ENCODE peak calls at places on chromosomes 13 and 19, in five cellular contexts. R is T-helper 1 cell; V is left kidney; L is NCI-H2081; M is stimulated activated CD8-positive, alpha-beta memory T cell treated with anti-CD3 and anti-CD28 coated beads, Interleukin-7, amount 100 ng/mL, for 24 hours. P is an unnamed sample.

GRCh38 chr19:13778847-13779246 is 4.6 kb downstream of the C19orf53 start:
- DNase-seq in R (no peak), V (no peak), L (no peak), M (no peak), P (no peak)

GRCh38 chr19:15487038-15487437 is 7.7 kb upstream of the PGLYRP2 start:
- DNase-seq in R (no peak), V (no peak), L (no peak), M (no peak), P (no peak)

GRCh38 chr13:73708393-73708985 is 425.7 kb downstream of the KLF12 start:
- DNase-seq in R (peak), V (peak), L (peak), M (no peak), P (peak)

GRCh38 chr19:34217952-34218817 is 36.2 kb upstream of the GARRE1 start:
- DNase-seq in R (peak), V (peak), L (peak), M (no peak), P (peak)

GRCh38 chr19:15812059-15812722 is 3.3 kb downstream of the OR10H1 start:
- DNase-seq in R (peak), V (no peak), L (no peak), M (no peak), P (peak)

GRCh38 chr19:3186377-3186688 is 603 bp downstream of the NCLN start:
- DNase-seq in R (no peak), V (peak), L (no peak), M (no peak), P (no peak)

GRCh38 chr13:31145417-31145816 is 16.3 kb downstream of the HSPH1 start:
- DNase-seq in R (no peak), V (no peak), L (no peak), M (no peak), P (no peak)

GRCh38 chr19:6021878-6022569 is 44.1 kb upstream of the RANBP3 start:
- DNase-seq in R (peak), V (peak), L (peak), M (peak), P (peak)

GRCh38 chr19:8335343-8336071 is 7.6 kb downstream of the KANK3 start:
- DNase-seq in R (no peak), V (no peak), L (no peak), M (no peak), P (peak)

GRCh38 chr13:33347866-33348265 is 62.3 kb upstream of the STARD13 start:
- DNase-seq in R (no peak), V (no peak), L (no peak), M (no peak), P (no peak)

GRCh38 chr13:40440990-40441820 is 225.2 kb downstream of the FOXO1 start:
- DNase-seq in R (no peak), V (peak), L (no peak), M (no peak), P (no peak)

GRCh38 chr19:4577020-4577782 is 17.7 kb upstream of the SEMA6B start:
- DNase-seq in R (no peak), V (no peak), L (no peak), M (no peak), P (no peak)

GRCh38 chr19:32890841-32891240 is 21.3 kb upstream of the SLC7A9 start:
- DNase-seq in R (no peak), V (no peak), L (no peak), M (no peak), P (no peak)

GRCh38 chr13:100275746-100276145 is 186.9 kb downstream of the PCCA start:
- DNase-seq in R (no peak), V (no peak), L (no peak), M (no peak), P (no peak)

GRCh38 chr19:36686365-36687213 is 823 bp upstream of the ZNF567 start:
- DNase-seq in R (no peak), V (peak), L (no peak), M (no peak), P (peak)

GRCh38 chr19:50258918-50259372 is 55.5 kb downstream of the MYH14 start:
- DNase-seq in R (no peak), V (no peak), L (no peak), M (peak), P (no peak)

GRCh38 chr13:59842507-59842906 is 321.2 kb downstream of the DIAPH3 start:
- DNase-seq in R (no peak), V (no peak), L (no peak), M (no peak), P (no peak)

GRCh38 chr19:11152318-11153062 is 3.1 kb downstream of the SPC24 start:
- DNase-seq in R (no peak), V (no peak), L (no peak), M (no peak), P (no peak)

GRCh38 chr13:90792335-90792734 is 555.2 kb upstream of the MIR17HG start:
- DNase-seq in R (no peak), V (no peak), L (no peak), M (no peak), P (no peak)

GRCh38 chr13:75226755-75227435 is 255.1 kb downstream of the TBC1D4 start:
- DNase-seq in R (no peak), V (no peak), L (no peak), M (no peak), P (no peak)

GRCh38 chr13:100836696-100837095 is 162.1 kb upstream of the TMTC4 start:
- DNase-seq in R (no peak), V (no peak), L (no peak), M (no peak), P (no peak)

GRCh38 chr13:20831933-20832332 is 58.2 kb upstream of the EEF1AKMT1 start:
- DNase-seq in R (no peak), V (no peak), L (no peak), M (no peak), P (no peak)

GRCh38 chr13:53151692-53152421 is 123.2 kb downstream of the OLFM4 start:
- DNase-seq in R (no peak), V (peak), L (peak), M (no peak), P (no peak)

GRCh38 chr13:30791354-30791921 is 56.1 kb downstream of the ALOX5AP start:
- DNase-seq in R (no peak), V (no peak), L (no peak), M (no peak), P (no peak)

GRCh38 chr13:34276764-34277163 is 458.8 kb downstream of the RFC3 start:
- DNase-seq in R (no peak), V (no peak), L (no peak), M (no peak), P (no peak)

GRCh38 chr13:32309812-32310706 is 5.1 kb downstream of the ZAR1L start:
- DNase-seq in R (no peak), V (peak), L (no peak), M (no peak), P (no peak)

GRCh38 chr13:51674276-51674675 is 90.0 kb downstream of the WDFY2 start:
- DNase-seq in R (no peak), V (peak), L (no peak), M (no peak), P (no peak)

GRCh38 chr13:29319451-29319850 is 276.0 kb downstream of the SLC7A1 start:
- DNase-seq in R (no peak), V (peak), L (no peak), M (no peak), P (no peak)

GRCh38 chr19:16032509-16033135 is 43.7 kb upstream of the TPM4 start:
- DNase-seq in R (no peak), V (no peak), L (no peak), M (no peak), P (no peak)

GRCh38 chr13:110265682-110266430 is 41.1 kb downstream of the COL4A1 start:
- DNase-seq in R (no peak), V (no peak), L (no peak), M (no peak), P (no peak)

GRCh38 chr19:48395170-48395455 is 1.6 kb downstream of the GRIN2D start:
- DNase-seq in R (no peak), V (no peak), L (no peak), M (no peak), P (no peak)

P was measured in activated effector memory CD4-positive, alpha-beta T cell treated with anti-CD3 and anti-CD28 coated beads, Interleukin-2, amount 50 U/mL, for 16 hours.